ENCODE peak calls at places on chromosomes 11 and 22, in nine cellular contexts. F is GM23248; R is stimulated activated CD8-positive, alpha-beta memory T cell treated with anti-CD3 and anti-CD28 coated beads, Interleukin-15, amount 100 ng/mL, for 24 hours; G is activated T-cell treated with anti-CD3 and anti-CD28 coated beads, Interleukin-2, amount 50 U/mL, for 24 hours; O is effector memory CD8-positive, alpha-beta T cell; W is A549; S is posterior vena cava; U is kidney; E is kidney epithelial cell. X is an unnamed sample.

GRCh38 chr22:27476318-27476717 is 325.2 kb downstream of the MN1 start:
- DNase-seq in G (no peak), E (no peak), O (no peak), U (no peak), S (no peak), W (no peak), F (no peak), R (no peak), X (no peak)

GRCh38 chr11:106482920-106483761 is 405.7 kb downstream of the AASDHPPT start:
- DNase-seq in F (peak), E (peak), W (no peak), R (no peak), G (no peak), S (no peak), U (no peak), O (no peak), X (no peak)

GRCh38 chr11:78667462-78667861 is 92.8 kb upstream of the NARS2 start:
- DNase-seq in O (no peak), R (no peak), W (no peak), U (no peak), F (no peak), S (no peak), E (no peak), G (no peak), X (no peak)

GRCh38 chr11:2088746-2089535 is 50.2 kb downstream of the IGF2 start:
- DNase-seq in W (peak), S (no peak), R (no peak), O (no peak), G (peak), U (no peak), E (no peak), F (no peak), X (no peak)

GRCh38 chr11:134741453-134742227 is 329.6 kb upstream of the B3GAT1 start:
- DNase-seq in S (no peak), E (no peak), U (no peak), O (no peak), W (no peak), R (no peak), F (no peak), G (no peak), X (no peak)

GRCh38 chr11:69957849-69958248 is 120.3 kb upstream of the ANO1 start:
- DNase-seq in S (peak), F (no peak), W (no peak), O (no peak), G (no peak), E (no peak), R (no peak), U (peak), X (no peak)

GRCh38 chr11:9893474-9893873 is 229.6 kb downstream of the SWAP70 start:
- DNase-seq in G (no peak), O (no peak), W (no peak), S (no peak), E (no peak), R (no peak), F (no peak), U (no peak), X (no peak)

GRCh38 chr22:17820879-17821439 is 46.7 kb upstream of the BID start:
- DNase-seq in F (no peak), W (no peak), E (no peak), G (no peak), R (no peak), O (no peak), U (no peak), S (no peak), X (no peak)

GRCh38 chr11:66720223-66720898 is 8.7 kb downstream of the SPTBN2 start:
- DNase-seq in R (no peak), S (no peak), G (peak), O (no peak), W (peak), U (peak), E (peak), F (peak), X (peak)

GRCh38 chr11:36478700-36479329 is 31.3 kb downstream of the TRAF6 start:
- DNase-seq in G (no peak), O (peak), R (no peak), U (no peak), F (peak), E (no peak), S (no peak), W (peak), X (no peak)

GRCh38 chr22:33579448-33580093 is 340.7 kb downstream of the LARGE1 start:
- DNase-seq in S (no peak), R (peak), E (no peak), O (no peak), G (peak), W (peak), F (peak), U (peak), X (no peak)

GRCh38 chr11:77345621-77346020 is 44.1 kb upstream of the GDPD4 start:
- DNase-seq in U (no peak), S (no peak), R (no peak), F (peak), E (no peak), O (no peak), G (no peak), W (no peak), X (no peak)

GRCh38 chr11:63847363-63847762 is 8.5 kb downstream of the MARK2 start:
- DNase-seq in G (no peak), U (no peak), E (no peak), R (no peak), S (no peak), W (no peak), O (no peak), F (no peak), X (no peak)

GRCh38 chr11:73321342-73322110 is 13.4 kb downstream of the ARHGEF17 start:
- DNase-seq in E (no peak), U (peak), R (no peak), F (peak), S (no peak), W (no peak), O (no peak), G (no peak), X (no peak)

GRCh38 chr11:6926208-6927029 is at the start of gene ZNF215:
- DNase-seq in E (peak), O (no peak), U (peak), R (peak), F (peak), W (peak), S (peak), G (peak), X (no peak)

GRCh38 chr11:26193714-26194373 is 138.1 kb upstream of the ANO3 start:
- DNase-seq in S (no peak), R (no peak), G (no peak), W (no peak), F (peak), U (no peak), O (no peak), E (no peak), X (peak)

GRCh38 chr11:5021996-5022395 is 24.3 kb upstream of the OR52J3 start:
- DNase-seq in F (no peak), S (no peak), R (no peak), O (no peak), U (no peak), G (no peak), E (no peak), W (no peak), X (no peak)

GRCh38 chr11:118436639-118437045 is 350 bp downstream of the KMT2A start:
- DNase-seq in S (peak), G (no peak), U (peak), O (peak), E (no peak), F (peak), W (no peak), R (no peak), X (no peak)

GRCh38 chr22:38300197-38300945 is 16.9 kb downstream of the CSNK1E start:
- DNase-seq in S (no peak), G (no peak), O (no peak), R (no peak), U (peak), W (no peak), E (no peak), F (no peak), X (no peak)

GRCh38 chr11:36034572-36035331 is 90.9 kb downstream of the LDLRAD3 start:
- DNase-seq in G (no peak), U (no peak), E (peak), O (no peak), F (peak), S (no peak), W (peak), R (no peak), X (no peak)

GRCh38 chr11:72224587-72225410 is at the start of gene INPPL1:
- DNase-seq in O (no peak), E (no peak), F (peak), U (peak), R (no peak), G (peak), W (no peak), S (peak), X (no peak)

GRCh38 chr11:107666911-107667568 is 44.8 kb downstream of the SLN start:
- DNase-seq in W (no peak), F (no peak), E (no peak), S (no peak), O (no peak), R (no peak), U (no peak), G (no peak), X (no peak)

GRCh38 chr11:128716661-128717210 is 22.9 kb downstream of the FLI1 start:
- DNase-seq in F (peak), U (no peak), R (no peak), S (no peak), W (no peak), G (peak), O (peak), E (no peak), X (no peak)

GRCh38 chr22:43946391-43946680 is 8.9 kb upstream of the SAMM50 start:
- DNase-seq in U (no peak), W (peak), F (peak), S (no peak), O (no peak), G (no peak), E (no peak), R (no peak), X (no peak)

GRCh38 chr11:113977071-113977490 is 2.2 kb downstream of the HTR3A start:
- DNase-seq in U (no peak), O (no peak), R (no peak), F (no peak), E (no peak), W (no peak), G (no peak), S (no peak), X (no peak)

GRCh38 chr11:10858505-10859360 is 880 bp upstream of the ZBED5 start:
- DNase-seq in G (no peak), F (peak), U (peak), W (no peak), E (no peak), S (no peak), R (peak), O (peak), X (no peak)

GRCh38 chr11:45391168-45391850 is 105.2 kb upstream of the SYT13 start:
- DNase-seq in G (no peak), W (no peak), E (no peak), S (no peak), O (no peak), U (no peak), F (no peak), R (no peak), X (no peak)

GRCh38 chr11:28621648-28622215 is 513.5 kb downstream of the METTL15 start:
- DNase-seq in E (no peak), S (no peak), R (no peak), W (no peak), G (no peak), F (peak), U (no peak), O (no peak), X (no peak)

GRCh38 chr11:48025293-48025982 is 45.1 kb downstream of the PTPRJ start:
- DNase-seq in U (no peak), E (no peak), R (no peak), O (no peak), F (no peak), S (peak), G (no peak), W (no peak), X (no peak)

GRCh38 chr22:20602589-20603164 is 95.3 kb downstream of the MED15 start:
- DNase-seq in U (no peak), R (no peak), F (no peak), O (no peak), E (no peak), G (no peak), W (no peak), S (no peak), X (no peak)

GRCh38 chr11:34354782-34355181 is 3.0 kb downstream of the ABTB2 start:
- DNase-seq in S (no peak), G (no peak), F (peak), R (no peak), W (peak), E (no peak), U (no peak), O (no peak), X (no peak)

GRCh38 chr11:129375731-129376657 is at the start of gene BARX2:
- DNase-seq in R (no peak), O (no peak), S (no peak), F (peak), W (peak), E (peak), G (peak), U (peak), X (no peak)

GRCh38 chr22:19799322-19800190 is 39.0 kb downstream of the TBX1 start:
- DNase-seq in U (peak), F (peak), R (no peak), W (no peak), O (no peak), S (peak), E (no peak), G (no peak), X (no peak)

GRCh38 chr11:63866211-63866610 is 27.3 kb downstream of the MARK2 start:
- DNase-seq in O (peak), W (no peak), U (peak), S (peak), R (peak), F (peak), G (peak), E (no peak), X (no peak)

GRCh38 chr22:49197500-49197899 is 630.2 kb downstream of the BRD1 start:
- DNase-seq in U (peak), G (peak), E (no peak), W (no peak), R (no peak), S (peak), O (no peak), F (no peak), X (no peak)

GRCh38 chr11:2473361-2474058 is 28.7 kb downstream of the KCNQ1 start:
- DNase-seq in O (no peak), G (no peak), E (no peak), R (no peak), U (no peak), W (no peak), S (peak), F (no peak), X (no peak)

GRCh38 chr22:33512961-33513360 is 407.3 kb downstream of the LARGE1 start:
- DNase-seq in F (no peak), W (no peak), S (no peak), E (no peak), G (no peak), R (no peak), U (no peak), O (no peak), X (no peak)

GRCh38 chr22:24331468-24332440 is 61.1 kb downstream of the SPECC1L start:
- DNase-seq in O (no peak), E (no peak), S (no peak), R (no peak), F (peak), W (no peak), G (no peak), U (no peak), X (no peak)

GRCh38 chr11:74185695-74186094 is 14.6 kb downstream of the PPME1 start:
- DNase-seq in S (no peak), F (peak), G (no peak), U (no peak), R (no peak), E (no peak), O (no peak), W (no peak), X (no peak)